ENCODE peak calls at places on chromosomes 11 and 22, in four cellular contexts. Y, H, P and A are unnamed samples.

GRCh38 chr11:79959318-79959717 is 518.5 kb upstream of the TENM4 start:
- DNase-seq in P (no peak), Y (no peak), H (no peak), A (no peak)

GRCh38 chr11:41225856-41226255 is 233.6 kb downstream of the LRRC4C start:
- DNase-seq in Y (no peak), P (no peak), H (no peak), A (no peak)

GRCh38 chr11:27618591-27618990 is 81.7 kb downstream of the BDNF start:
- DNase-seq in Y (no peak), H (no peak), P (no peak), A (no peak)

GRCh38 chr22:27105142-27106025 is 448.0 kb downstream of the MIAT start:
- DNase-seq in H (no peak), P (no peak), Y (no peak), A (no peak)

GRCh38 chr11:120383518-120384155 is 47.4 kb downstream of the ARHGEF12 start:
- DNase-seq in H (no peak), P (no peak), Y (no peak), A (no peak)

GRCh38 chr22:49503896-49504521 is 323.7 kb downstream of the BRD1 start:
- DNase-seq in Y (no peak), P (no peak), H (no peak), A (no peak)

GRCh38 chr11:114208371-114208770 is 87.8 kb upstream of the NNMT start:
- DNase-seq in P (no peak), Y (no peak), H (no peak), A (no peak)

GRCh38 chr11:110196241-110196754 is 100.1 kb downstream of the RDX start:
- DNase-seq in Y (no peak), H (no peak), P (no peak), A (no peak)

GRCh38 chr11:79088967-79089366 is 351.9 kb downstream of the TENM4 start:
- DNase-seq in Y (no peak), H (no peak), P (no peak), A (no peak)

GRCh38 chr11:134132808-134133207 is 63.9 kb downstream of the JAM3 start:
- DNase-seq in H (no peak), P (no peak), Y (no peak), A (no peak)

GRCh38 chr22:50209893-50210292 is 9.1 kb downstream of the SELENOO start:
- DNase-seq in P (no peak), H (peak), Y (peak), A (peak)

GRCh38 chr22:23293720-23294119 is 113.4 kb downstream of the BCR start:
- DNase-seq in H (no peak), P (no peak), Y (no peak), A (no peak)